ENCODE peak calls at places on chromosomes 7 and 10, in four cellular contexts. One of them, this sample, is unnamed.

GRCh38 chr7:65233409-65234034 is 140.1 kb upstream of the ZNF92 start:
- DNase-seq in mesendoderm: peak
- DNase-seq in H1: no peak
- DNase-seq in H9: no peak
- DNase-seq in this sample: no peak

GRCh38 chr7:70707823-70708243 is 424.1 kb upstream of the GALNT17 start:
- DNase-seq in mesendoderm: no peak
- DNase-seq in H1: no peak
- DNase-seq in H9: no peak
- DNase-seq in this sample: no peak

GRCh38 chr7:79241288-79242055 is 212.0 kb downstream of the MAGI2 start:
- DNase-seq in mesendoderm: no peak
- DNase-seq in H1: no peak
- DNase-seq in H9: no peak
- DNase-seq in this sample: peak

GRCh38 chr7:31991846-31992245 is 78.4 kb downstream of the PDE1C start:
- DNase-seq in mesendoderm: no peak
- DNase-seq in H1: no peak
- DNase-seq in H9: no peak
- DNase-seq in this sample: peak

GRCh38 chr7:83410989-83411591 is 237.8 kb downstream of the SEMA3E start:
- DNase-seq in mesendoderm: peak
- DNase-seq in H1: no peak
- DNase-seq in H9: no peak
- DNase-seq in this sample: peak

GRCh38 chr7:91289633-91290260 is 25.5 kb downstream of the FZD1 start:
- DNase-seq in mesendoderm: no peak
- DNase-seq in H1: no peak
- DNase-seq in H9: no peak
- DNase-seq in this sample: no peak

GRCh38 chr7:155762639-155763038 is 49.6 kb downstream of the SHH start:
- DNase-seq in mesendoderm: no peak
- DNase-seq in H1: no peak
- DNase-seq in H9: no peak
- DNase-seq in this sample: no peak

GRCh38 chr7:105084581-105084980 is 70.6 kb downstream of the KMT2E start:
- DNase-seq in mesendoderm: no peak
- DNase-seq in H1: no peak
- DNase-seq in H9: no peak
- DNase-seq in this sample: no peak

GRCh38 chr7:71521506-71521905 is 389.6 kb downstream of the GALNT17 start:
- DNase-seq in mesendoderm: no peak
- DNase-seq in H1: no peak
- DNase-seq in H9: no peak
- DNase-seq in this sample: no peak

GRCh38 chr10:125217986-125218675 is 57.8 kb upstream of the CTBP2 start:
- DNase-seq in mesendoderm: peak
- DNase-seq in H1: no peak
- DNase-seq in H9: peak
- DNase-seq in this sample: peak
- H3K56ac ChIP-seq in mesendoderm: no peak
- H3K56ac ChIP-seq in H1: no peak
- H3K56ac ChIP-seq in H9: no peak
- H3K56ac ChIP-seq in this sample: no peak

GRCh38 chr7:157482517-157483120 is 145.8 kb downstream of the DNAJB6 start:
- DNase-seq in mesendoderm: peak
- DNase-seq in H1: no peak
- DNase-seq in H9: no peak
- DNase-seq in this sample: no peak

GRCh38 chr7:157483515-157483914 is 146.7 kb downstream of the DNAJB6 start:
- DNase-seq in mesendoderm: no peak
- DNase-seq in H1: no peak
- DNase-seq in H9: no peak
- DNase-seq in this sample: no peak

GRCh38 chr7:157480651-157481050 is 143.8 kb downstream of the DNAJB6 start:
- DNase-seq in mesendoderm: no peak
- DNase-seq in H1: peak
- DNase-seq in H9: peak
- DNase-seq in this sample: no peak

GRCh38 chr7:157481389-157481788 is 144.6 kb downstream of the DNAJB6 start:
- DNase-seq in mesendoderm: no peak
- DNase-seq in H1: no peak
- DNase-seq in H9: peak
- DNase-seq in this sample: no peak

DNA sequence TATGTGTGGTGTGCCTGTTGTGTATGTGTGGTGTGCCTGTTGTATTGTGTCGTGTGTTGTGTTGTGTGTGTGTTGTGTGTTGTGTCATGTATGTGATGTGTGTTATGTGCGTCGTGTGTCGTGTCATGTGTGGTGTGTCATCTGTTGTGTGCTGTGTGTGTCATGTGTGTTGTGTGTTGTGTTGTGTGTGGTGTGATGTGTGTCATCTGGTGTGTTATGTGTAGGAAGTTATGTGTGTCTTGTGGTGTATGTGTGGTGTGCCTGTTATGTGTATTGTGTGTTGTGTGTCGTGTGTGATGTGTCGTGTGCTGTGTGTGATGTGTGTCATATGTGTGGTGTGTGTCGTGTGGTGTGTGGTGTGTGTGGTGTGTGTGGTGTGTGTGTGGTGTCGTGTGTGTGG is 145.2 kb downstream of the DNAJB6 start:
- DNase-seq in mesendoderm: no peak
- DNase-seq in H1: no peak
- DNase-seq in H9: peak
- DNase-seq in this sample: no peak
- H3K56ac ChIP-seq in mesendoderm: no peak
- H3K56ac ChIP-seq in H1: peak
- H3K56ac ChIP-seq in H9: no peak
- H3K56ac ChIP-seq in this sample: no peak

GRCh38 chr10:7449063-7449695 is 38.3 kb upstream of the SFMBT2 start:
- DNase-seq in mesendoderm: peak
- DNase-seq in H1: no peak
- DNase-seq in H9: no peak
- DNase-seq in this sample: no peak

GRCh38 chr10:7441395-7442161 is 30.7 kb upstream of the SFMBT2 start:
- DNase-seq in mesendoderm: no peak
- DNase-seq in H1: no peak
- DNase-seq in H9: no peak
- DNase-seq in this sample: no peak

GRCh38 chr10:7444576-7445226 is 33.9 kb upstream of the SFMBT2 start:
- DNase-seq in mesendoderm: no peak
- DNase-seq in H1: no peak
- DNase-seq in H9: no peak
- DNase-seq in this sample: no peak

GRCh38 chr10:7445474-7446135 is 34.8 kb upstream of the SFMBT2 start:
- DNase-seq in mesendoderm: no peak
- DNase-seq in H1: no peak
- DNase-seq in H9: no peak
- DNase-seq in this sample: no peak
- H3K56ac ChIP-seq in mesendoderm: no peak
- H3K56ac ChIP-seq in H1: no peak
- H3K56ac ChIP-seq in H9: no peak
- H3K56ac ChIP-seq in this sample: no peak

DNA sequence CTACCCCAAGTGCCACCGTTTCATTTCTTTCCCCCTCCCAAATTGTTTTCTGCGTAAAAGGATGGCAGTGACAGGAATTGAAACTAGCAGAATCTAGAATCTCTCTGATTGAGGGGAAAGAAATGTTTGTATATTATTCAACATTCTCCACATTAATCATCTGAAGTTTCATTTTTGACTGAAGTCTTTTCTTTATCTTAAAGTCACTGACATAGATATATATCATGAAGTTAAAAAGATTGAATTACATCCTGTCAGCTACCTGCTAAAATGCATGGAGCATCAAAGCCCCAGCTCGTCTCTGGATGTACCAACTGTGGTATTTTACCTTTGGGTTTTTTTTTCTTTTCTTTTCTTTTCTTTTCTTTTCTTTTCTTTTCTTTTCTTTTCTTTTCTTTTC is 633.6 kb downstream of the SORCS3 start:
- DNase-seq in mesendoderm: no peak
- DNase-seq in H1: no peak
- DNase-seq in H9: no peak
- DNase-seq in this sample: no peak
- H3K56ac ChIP-seq in mesendoderm: no peak
- H3K56ac ChIP-seq in H1: no peak
- H3K56ac ChIP-seq in H9: no peak
- H3K56ac ChIP-seq in this sample: no peak

GRCh38 chr10:131856441-131857094 is 44.2 kb upstream of the PPP2R2D start:
- DNase-seq in mesendoderm: no peak
- DNase-seq in H1: no peak
- DNase-seq in H9: peak
- DNase-seq in this sample: no peak
- H3K56ac ChIP-seq in mesendoderm: no peak
- H3K56ac ChIP-seq in H1: no peak
- H3K56ac ChIP-seq in H9: no peak
- H3K56ac ChIP-seq in this sample: no peak

GRCh38 chr7:983182-984071 is 446 bp downstream of the CYP2W1 start:
- DNase-seq in mesendoderm: no peak
- DNase-seq in H1: no peak
- DNase-seq in H9: no peak
- DNase-seq in this sample: no peak

GRCh38 chr7:979886-980571 is 3.0 kb upstream of the CYP2W1 start:
- DNase-seq in mesendoderm: no peak
- DNase-seq in H1: no peak
- DNase-seq in H9: no peak
- DNase-seq in this sample: no peak

GRCh38 chr7:982511-983181 is at the start of gene CYP2W1:
- DNase-seq in mesendoderm: no peak
- DNase-seq in H1: no peak
- DNase-seq in H9: no peak
- DNase-seq in this sample: no peak

GRCh38 chr7:984361-985126 is 1.6 kb downstream of the CYP2W1 start:
- DNase-seq in mesendoderm: no peak
- DNase-seq in H1: no peak
- DNase-seq in H9: no peak
- DNase-seq in this sample: no peak

GRCh38 chr7:981793-982510 is 1.0 kb upstream of the CYP2W1 start:
- DNase-seq in mesendoderm: no peak
- DNase-seq in H1: no peak
- DNase-seq in H9: no peak
- DNase-seq in this sample: no peak
- H3K56ac ChIP-seq in mesendoderm: no peak
- H3K56ac ChIP-seq in H1: no peak
- H3K56ac ChIP-seq in H9: no peak
- H3K56ac ChIP-seq in this sample: no peak

GRCh38 chr7:41579961-41580935 is 122.6 kb downstream of the INHBA start:
- DNase-seq in mesendoderm: no peak
- DNase-seq in H1: no peak
- DNase-seq in H9: no peak
- DNase-seq in this sample: peak
- H3K56ac ChIP-seq in mesendoderm: no peak
- H3K56ac ChIP-seq in H1: no peak
- H3K56ac ChIP-seq in H9: no peak
- H3K56ac ChIP-seq in this sample: peak

GRCh38 chr7:22730921-22731654 is 4.1 kb downstream of the IL6 start:
- DNase-seq in mesendoderm: no peak
- DNase-seq in H1: no peak
- DNase-seq in H9: no peak
- DNase-seq in this sample: peak

GRCh38 chr7:22731781-22732180 is 4.8 kb downstream of the IL6 start:
- DNase-seq in mesendoderm: no peak
- DNase-seq in H1: no peak
- DNase-seq in H9: no peak
- DNase-seq in this sample: peak

GRCh38 chr7:22729180-22729579 is 2.2 kb downstream of the IL6 start:
- DNase-seq in mesendoderm: no peak
- DNase-seq in H1: no peak
- DNase-seq in H9: no peak
- DNase-seq in this sample: peak

GRCh38 chr7:22732556-22733126 is 5.6 kb downstream of the IL6 start:
- DNase-seq in mesendoderm: no peak
- DNase-seq in H1: no peak
- DNase-seq in H9: no peak
- DNase-seq in this sample: peak

DNA sequence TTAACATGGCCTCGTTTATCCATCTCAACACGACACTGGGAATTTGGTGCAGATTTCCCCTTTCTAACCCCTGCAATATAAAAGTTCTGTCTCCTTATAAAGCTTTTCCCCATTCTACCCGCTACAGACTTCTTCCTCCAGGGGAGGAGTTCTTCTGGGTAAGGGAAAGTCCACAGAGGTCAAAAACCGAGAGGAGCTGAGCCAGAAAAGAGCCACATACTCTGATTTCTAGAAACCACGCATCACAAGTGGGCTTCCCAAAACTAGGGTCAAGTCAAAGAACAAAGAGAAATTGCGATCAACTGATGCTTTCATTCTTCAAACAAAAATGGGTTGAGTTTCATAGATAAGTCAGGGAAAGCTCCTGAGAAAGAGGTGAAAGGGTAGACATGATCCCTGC is 6.8 kb downstream of the IL6 start:
- DNase-seq in mesendoderm: no peak
- DNase-seq in H1: no peak
- DNase-seq in H9: no peak
- DNase-seq in this sample: no peak
- H3K56ac ChIP-seq in mesendoderm: no peak
- H3K56ac ChIP-seq in H1: no peak
- H3K56ac ChIP-seq in H9: no peak
- H3K56ac ChIP-seq in this sample: no peak

GRCh38 chr10:125158528-125159485 is 1.6 kb downstream of the CTBP2 start:
- DNase-seq in mesendoderm: no peak
- DNase-seq in H1: peak
- DNase-seq in H9: peak
- DNase-seq in this sample: peak
- H3K56ac ChIP-seq in mesendoderm: peak
- H3K56ac ChIP-seq in H1: peak
- H3K56ac ChIP-seq in H9: no peak
- H3K56ac ChIP-seq in this sample: peak